ENCODE peak calls at places on chromosomes 3 and 15, in ten cellular contexts. L, U, B, G, W, F, Y, A, R and S are unnamed samples.

GRCh38 chr15:36449084-36449661 is 130.3 kb upstream of the CDIN1 start:
- DNase-seq in L (peak; percentile 83), U (no peak), B (peak; percentile 10), G (no peak), W (no peak), F (no peak), Y (no peak), A (peak; percentile 82), R (no peak), S (no peak)

GRCh38 chr3:18087963-18088362 is 337.2 kb downstream of the SATB1 start:
- DNase-seq in L (no peak), U (no peak), B (no peak), G (no peak), W (no peak), F (no peak), Y (no peak), A (no peak), R (no peak), S (no peak)

GRCh38 chr3:32492684-32493436 is 9.8 kb downstream of the CMTM6 start:
- DNase-seq in L (no peak), U (no peak), B (no peak), G (no peak), W (no peak), F (no peak), Y (no peak), A (no peak), R (no peak), S (no peak)

GRCh38 chr3:190486201-190486865 is 27.6 kb upstream of the IL1RAP start:
- DNase-seq in L (no peak), U (no peak), B (peak; percentile 14), G (no peak), W (no peak), F (no peak), Y (peak; percentile 82), A (no peak), R (no peak), S (no peak)

GRCh38 chr15:23866832-23867231 is 179.7 kb upstream of the NDN start:
- DNase-seq in L (peak; percentile 36), U (no peak), B (peak; percentile 17), G (no peak), W (no peak), F (no peak), Y (peak; percentile 41), A (no peak), R (no peak), S (no peak)

GRCh38 chr3:42582474-42583070 is 805 bp upstream of the SEC22C start:
- DNase-seq in L (no peak), U (no peak), B (no peak), G (no peak), W (no peak), F (no peak), Y (no peak), A (no peak), R (no peak), S (no peak)

GRCh38 chr3:108662141-108662738 is 72.7 kb downstream of the DZIP3 start:
- DNase-seq in L (peak; percentile 76), U (no peak), B (peak; percentile 91), G (no peak), W (no peak), F (no peak), Y (peak; percentile 78), A (peak; percentile 69), R (peak; percentile 11), S (peak; percentile 38)

GRCh38 chr3:14368885-14369284 is 33.5 kb upstream of the SLC6A6 start:
- DNase-seq in L (no peak), U (no peak), B (no peak), G (no peak), W (no peak), F (no peak), Y (no peak), A (no peak), R (no peak), S (no peak)

GRCh38 chr15:69036856-69037255 is 22.4 kb downstream of the NOX5 start:
- DNase-seq in L (no peak), U (no peak), B (no peak), G (no peak), W (no peak), F (no peak), Y (no peak), A (no peak), R (no peak), S (no peak)

GRCh38 chr3:138947303-138948121 is 495 bp downstream of the FOXL2NB start:
- DNase-seq in L (peak; percentile 51), U (no peak), B (no peak), G (no peak), W (no peak), F (no peak), Y (no peak), A (no peak), R (no peak), S (no peak)

GRCh38 chr15:33584797-33585196 is 274.0 kb downstream of the RYR3 start:
- DNase-seq in L (no peak), U (no peak), B (peak; percentile 6), G (no peak), W (no peak), F (no peak), Y (peak; percentile 69), A (no peak), R (no peak), S (no peak)

GRCh38 chr3:50599716-50600118 is 11.9 kb downstream of the CISH start:
- DNase-seq in L (no peak), U (no peak), B (no peak), G (no peak), W (no peak), F (no peak), Y (no peak), A (no peak), R (no peak), S (no peak)

GRCh38 chr3:38479431-38480092 is 16.6 kb upstream of the EXOG start:
- DNase-seq in L (peak; percentile 71), U (peak; percentile 79), B (peak; percentile 74), G (peak; percentile 66), W (peak; percentile 69), F (peak; percentile 73), Y (peak; percentile 76), A (peak; percentile 17), R (no peak), S (peak; percentile 30)

GRCh38 chr3:71751602-71752001 is 2.1 kb upstream of the GPR27 start:
- DNase-seq in L (no peak), U (no peak), B (no peak), G (no peak), W (no peak), F (no peak), Y (no peak), A (no peak), R (no peak), S (no peak)
- H3K27me3 ChIP-seq in L (peaks cover 51% of the 10 kb centered on the region), U (peaks cover 27% of the 10 kb centered on the region), B (peaks cover 29% of the 10 kb centered on the region), G (peaks cover 15% of the 10 kb centered on the region), W (no peaks in the 10 kb centered on the region), F (peaks cover 33% of the 10 kb centered on the region), Y (peaks cover 67% of the 10 kb centered on the region), A (no peaks in the 10 kb centered on the region), R (peaks cover 7% of the 10 kb centered on the region), S (peaks cover 4% of the 10 kb centered on the region)

GRCh38 chr3:197491923-197492664 is 63.7 kb downstream of the BDH1 start:
- DNase-seq in L (no peak), U (no peak), B (no peak), G (no peak), W (no peak), F (no peak), Y (no peak), A (no peak), R (no peak), S (no peak)
- H3K9me3 ChIP-seq in L (no peaks in the 10 kb centered on the region), U (no peaks in the 10 kb centered on the region), B (no peaks in the 10 kb centered on the region), G (no peaks in the 10 kb centered on the region), W (no peaks in the 10 kb centered on the region), F (no peaks in the 10 kb centered on the region), Y (no peaks in the 10 kb centered on the region), A (no peaks in the 10 kb centered on the region), R (no peaks in the 10 kb centered on the region), S (no peaks in the 10 kb centered on the region)

DNA sequence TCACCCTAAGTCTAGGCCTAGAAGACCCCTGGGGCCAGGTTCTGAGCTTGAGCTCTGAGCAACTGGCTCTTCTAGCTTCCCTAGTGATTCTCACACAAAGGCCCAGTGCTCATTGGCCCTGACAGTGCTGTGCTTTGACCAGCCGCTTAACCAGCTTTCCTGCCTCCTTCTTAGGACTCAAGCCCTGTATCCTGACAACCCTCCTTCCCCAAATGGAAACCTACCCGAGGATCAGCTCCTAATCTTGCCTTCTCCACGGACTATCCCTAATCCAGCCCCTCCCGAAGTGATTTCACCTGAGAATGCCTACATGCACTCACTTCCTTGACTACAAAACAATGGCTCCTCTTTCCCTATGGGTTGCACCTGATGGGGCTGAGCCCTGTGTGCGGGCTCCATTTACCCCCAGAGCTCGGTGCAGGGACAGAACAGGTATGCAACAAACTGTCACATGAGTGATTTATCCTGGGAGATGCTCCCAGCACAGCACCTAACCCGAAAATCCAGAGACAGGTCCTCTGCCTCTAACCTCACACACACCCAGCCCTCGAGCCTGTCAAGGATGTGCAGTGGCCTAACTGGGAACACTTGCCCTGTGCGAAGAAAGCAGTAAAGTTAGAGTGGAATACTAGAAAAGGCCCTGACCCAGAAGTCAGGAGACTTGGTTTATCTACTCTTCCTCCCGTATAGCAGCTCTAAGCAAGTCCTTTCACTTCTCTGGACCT is 2.3 kb downstream of the MEGF11 start:
- DNase-seq in L (peak; percentile 41), U (no peak), B (no peak), G (no peak), W (no peak), F (no peak), Y (no peak), A (no peak), R (no peak), S (no peak)
- H3K27me3 ChIP-seq in L (peaks cover 82% of the 10 kb centered on the region), U (peaks cover 68% of the 10 kb centered on the region), B (peaks cover 63% of the 10 kb centered on the region), G (peaks cover 38% of the 10 kb centered on the region), W (no peaks in the 10 kb centered on the region), F (peaks cover 69% of the 10 kb centered on the region), Y (peaks cover 16% of the 10 kb centered on the region), A (peaks cover 84% of the 10 kb centered on the region), R (peaks cover 25% of the 10 kb centered on the region), S (peaks cover 39% of the 10 kb centered on the region)

GRCh38 chr15:72532991-72533601 is 59.0 kb downstream of the ARIH1 start:
- DNase-seq in L (peak; percentile 17), U (no peak), B (no peak), G (no peak), W (no peak), F (no peak), Y (no peak), A (no peak), R (no peak), S (no peak)

GRCh38 chr15:72534522-72534921 is 60.4 kb downstream of the ARIH1 start:
- DNase-seq in L (no peak), U (no peak), B (no peak), G (peak; percentile 52), W (no peak), F (no peak), Y (no peak), A (no peak), R (no peak), S (peak; percentile 31)

GRCh38 chr15:72536506-72536905 is 62.4 kb downstream of the ARIH1 start:
- DNase-seq in L (no peak), U (no peak), B (no peak), G (no peak), W (no peak), F (no peak), Y (no peak), A (no peak), R (no peak), S (no peak)

GRCh38 chr15:72538931-72539330 is 64.8 kb downstream of the ARIH1 start:
- DNase-seq in L (no peak), U (no peak), B (no peak), G (no peak), W (no peak), F (no peak), Y (no peak), A (no peak), R (no peak), S (no peak)

DNA sequence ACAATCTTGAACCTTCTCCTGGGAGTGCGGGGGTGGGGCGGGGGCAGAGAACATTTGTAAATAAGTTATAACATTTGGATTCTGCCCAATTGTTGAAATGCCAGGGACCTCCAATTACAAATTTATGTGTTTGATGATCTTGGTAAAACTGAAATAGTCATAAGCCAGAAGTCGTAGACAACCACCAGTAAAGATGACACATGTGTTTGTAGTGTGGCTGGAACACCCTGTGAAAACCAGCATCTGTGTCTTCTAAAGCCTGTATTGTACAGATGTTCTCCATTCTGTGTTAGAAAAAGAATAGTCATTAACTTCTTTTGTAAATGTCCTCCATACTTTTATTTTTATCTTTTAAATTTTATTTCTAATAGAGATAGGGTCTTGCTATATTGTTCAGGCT is 61.8 kb downstream of the ARIH1 start:
- DNase-seq in L (no peak), U (no peak), B (no peak), G (no peak), W (no peak), F (no peak), Y (no peak), A (no peak), R (no peak), S (no peak)
- H3K9me3 ChIP-seq in L (peaks cover 13% of the 10 kb centered on the region), U (peaks cover 2% of the 10 kb centered on the region), B (no peaks in the 10 kb centered on the region), G (peaks cover 5% of the 10 kb centered on the region), W (no peaks in the 10 kb centered on the region), F (peaks cover 5% of the 10 kb centered on the region), Y (no peaks in the 10 kb centered on the region), A (no peaks in the 10 kb centered on the region), R (no peaks in the 10 kb centered on the region), S (no peaks in the 10 kb centered on the region)